ENCODE peak calls at places on chromosomes 13 and 19, in four cellular contexts. I, M, C and Y are unnamed samples.

GRCh38 chr13:111160648-111161047 is 45.5 kb downstream of the ARHGEF7 start:
- DNase-seq in I (no peak), M (no peak), C (no peak), Y (no peak)

GRCh38 chr19:31266731-31267130 is 82.5 kb downstream of the TSHZ3 start:
- DNase-seq in I (peak; percentile 8), M (no peak), C (no peak), Y (no peak)

GRCh38 chr19:1503089-1503924 is 9.5 kb downstream of the ADAMTSL5 start:
- DNase-seq in I (no peak), M (peak; percentile 64), C (peak; percentile 75), Y (peak; percentile 42)

GRCh38 chr19:11675569-11675968 is 63.2 kb downstream of the ZNF823 start:
- DNase-seq in I (no peak), M (no peak), C (no peak), Y (no peak)

GRCh38 chr13:45737571-45738002 is 35.5 kb downstream of the CBY2 start:
- DNase-seq in I (no peak), M (no peak), C (peak; percentile 36), Y (no peak)

GRCh38 chr13:37074703-37075102 is 15.2 kb upstream of the SUPT20H start:
- DNase-seq in I (no peak), M (peak; percentile 9), C (no peak), Y (no peak)

GRCh38 chr13:41361501-41361900 is 50.4 kb downstream of the NAA16 start:
- DNase-seq in I (no peak), M (no peak), C (no peak), Y (no peak)

GRCh38 chr13:27960362-27961226 is 8.5 kb downstream of the CDX2 start:
- DNase-seq in I (no peak), M (peak; percentile 50), C (no peak), Y (no peak)

GRCh38 chr19:18856385-18857126 is 24.8 kb downstream of the UPF1 start:
- DNase-seq in I (no peak), M (no peak), C (peak; percentile 50), Y (no peak)

GRCh38 chr13:110617326-110618072 is 2.2 kb downstream of the NAXD start:
- DNase-seq in I (peak; percentile 45), M (no peak), C (no peak), Y (no peak)

GRCh38 chr13:32278456-32278855 is 36.7 kb downstream of the ZAR1L start:
- DNase-seq in I (no peak), M (no peak), C (no peak), Y (no peak)

GRCh38 chr13:46146898-46147297 is 35.1 kb downstream of the LCP1 start:
- DNase-seq in I (no peak), M (peak; percentile 48), C (peak; percentile 22), Y (no peak)

GRCh38 chr13:28022848-28023518 is 34.5 kb upstream of the URAD start:
- DNase-seq in I (no peak), M (peak; percentile 23), C (no peak), Y (no peak)

GRCh38 chr13:43686557-43686956 is 100.2 kb downstream of the ENOX1 start:
- DNase-seq in I (peak; percentile 64), M (no peak), C (peak; percentile 69), Y (no peak)

GRCh38 chr19:13408889-13409518 is 97.3 kb downstream of the CACNA1A start:
- DNase-seq in I (no peak), M (no peak), C (no peak), Y (no peak)

GRCh38 chr19:51891193-51891747 is 3.5 kb upstream of the ZNF577 start:
- DNase-seq in I (no peak), M (no peak), C (no peak), Y (no peak)
- H3K36me3 ChIP-seq in I (no peaks in the 10 kb centered on the region), M (peaks cover 69% of the 10 kb centered on the region), C (peaks cover 65% of the 10 kb centered on the region), Y (peaks cover 18% of the 10 kb centered on the region)

DNA sequence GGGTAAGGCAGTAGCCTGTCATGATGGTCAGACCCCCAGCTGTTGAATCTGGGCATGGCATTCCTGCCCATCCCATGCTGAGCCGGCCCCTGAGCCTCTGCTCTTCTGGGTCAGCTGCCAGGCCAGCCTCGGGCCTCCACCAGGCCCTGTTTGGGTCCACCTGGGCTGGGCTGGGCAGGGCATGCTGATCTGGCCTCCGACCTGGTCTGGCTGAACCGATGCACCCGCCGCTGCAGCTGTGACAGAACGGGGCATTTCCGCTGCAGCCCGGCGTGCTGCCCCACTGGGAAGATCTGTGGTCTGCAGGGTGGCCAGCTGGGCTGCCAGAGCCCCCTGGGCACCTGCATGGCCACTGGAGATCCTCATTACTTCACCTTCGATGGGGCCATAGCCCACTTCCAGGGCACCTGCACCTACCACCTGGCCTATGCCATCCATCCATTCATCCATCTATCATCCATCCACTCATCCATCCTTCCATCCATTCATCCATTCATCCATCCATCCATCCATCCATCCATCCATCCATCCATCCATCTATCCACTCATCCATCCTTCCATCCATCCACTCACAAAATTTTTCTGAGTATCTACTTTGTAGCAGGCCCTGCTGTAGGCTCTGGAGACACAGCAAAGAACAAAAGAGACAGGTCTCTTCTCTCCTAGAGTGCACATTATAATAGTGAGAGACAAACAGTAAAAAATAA is 21.5 kb upstream of the FXYD3 start:
- DNase-seq in I (no peak), M (no peak), C (no peak), Y (no peak)
- TF ChIP-seq CTCF in I (no peak), M (no peak), C (no peak), Y (no peak)

GRCh38 chr13:48873081-48873480 is 102.6 kb upstream of the FNDC3A start:
- DNase-seq in I (no peak), M (no peak), C (no peak), Y (no peak)
- H3K4me3 ChIP-seq in I (no peak overlapping the region), M (no peak overlapping the region), C (no peak overlapping the region), Y (no peak overlapping the region)

DNA sequence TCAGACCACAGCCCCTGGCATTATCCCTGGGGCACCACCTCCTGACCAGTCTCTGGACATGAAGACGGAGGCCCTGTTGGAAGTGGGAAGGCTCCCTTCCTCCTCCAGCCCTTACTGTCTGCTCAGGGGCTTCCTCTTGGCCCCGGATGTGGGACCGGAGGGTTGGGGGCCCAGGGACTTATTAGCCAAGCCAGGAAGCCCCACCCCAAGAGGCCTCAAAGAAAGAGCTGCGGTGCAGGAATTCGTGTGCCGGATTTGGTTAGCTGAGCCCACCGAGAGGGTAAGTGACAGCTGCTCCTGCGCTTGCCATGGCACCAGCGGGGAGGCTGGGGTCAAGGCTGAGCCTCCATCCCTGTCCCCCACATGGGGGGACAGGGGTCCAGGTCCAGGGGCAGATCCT is at the start of gene RETN:
- DNase-seq in I (no peak), M (no peak), C (no peak), Y (no peak)
- H3K36me3 ChIP-seq in I (no peaks in the 10 kb centered on the region), M (no peaks in the 10 kb centered on the region), C (no peaks in the 10 kb centered on the region), Y (no peaks in the 10 kb centered on the region)

GRCh38 chr19:45403781-45404556 is 900 bp downstream of the PPP1R13L start:
- DNase-seq in I (no peak), M (peak; percentile 76), C (peak; percentile 49), Y (no peak)
- TF ChIP-seq CTCF in I (peak; percentile 11), M (peak; percentile 55), C (peak; percentile 47), Y (no peak)

GRCh38 chr19:9406798-9407352 is 28.5 kb downstream of the ZNF266 start:
- DNase-seq in I (peak; percentile 57), M (no peak), C (peak; percentile 97), Y (peak; percentile 11)
- H3K4me3 ChIP-seq in I (peak overlapping the region; percentile 53), M (no peak overlapping the region), C (peak overlapping the region; percentile 85), Y (peak overlapping the region; percentile 41)

GRCh38 chr13:112554214-112554850 is 33.6 kb downstream of the TUBGCP3 start:
- DNase-seq in I (no peak), M (no peak), C (no peak), Y (no peak)
- H3K36me3 ChIP-seq in I (no peaks in the 10 kb centered on the region), M (peaks cover 30% of the 10 kb centered on the region), C (peaks cover 80% of the 10 kb centered on the region), Y (no peaks in the 10 kb centered on the region)

GRCh38 chr19:49916839-49917733 is 11.9 kb upstream of the ATF5 start:
- DNase-seq in I (no peak), M (no peak), C (no peak), Y (no peak)
- TF ChIP-seq CTCF in I (no peak), M (no peak), C (peak; percentile 28), Y (no peak)

GRCh38 chr13:34085199-34085598 is 267.2 kb downstream of the RFC3 start:
- DNase-seq in I (no peak), M (no peak), C (no peak), Y (no peak)
- H3K4me3 ChIP-seq in I (no peak overlapping the region), M (no peak overlapping the region), C (no peak overlapping the region), Y (no peak overlapping the region)

DNA sequence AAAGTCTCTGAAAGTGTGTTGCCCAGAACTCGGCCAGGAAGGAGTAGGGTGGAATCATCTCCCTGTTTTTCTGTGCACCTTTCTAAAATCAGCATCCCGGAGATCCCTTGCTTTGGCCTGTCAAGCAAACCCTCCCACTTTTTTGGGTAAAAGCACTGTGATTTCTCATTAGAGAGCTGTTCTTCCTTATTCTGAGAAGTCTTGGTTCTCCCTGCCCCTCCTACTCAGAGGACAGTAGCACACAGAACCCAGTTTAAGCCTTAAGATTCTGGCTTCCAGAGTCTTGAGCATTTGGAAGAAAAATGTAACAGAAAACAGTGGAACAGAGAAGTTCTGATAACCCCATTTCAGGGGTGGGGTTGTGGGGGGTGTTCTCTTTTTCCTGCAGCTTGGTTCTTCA is 52.6 kb upstream of the KATNAL1 start:
- DNase-seq in I (no peak), M (no peak), C (no peak), Y (no peak)
- H3K36me3 ChIP-seq in I (no peaks in the 10 kb centered on the region), M (no peaks in the 10 kb centered on the region), C (no peaks in the 10 kb centered on the region), Y (no peaks in the 10 kb centered on the region)